ENCODE peak calls at places on chromosome 10, in four cellular contexts. L is activated T-cell treated with anti-CD3 and anti-CD28 coated beads for 1 hour, V is progenitor cell of endocrine pancreas, U is left ventricle myocardium inferior. R is an unnamed sample.

GRCh38 chr10:65754112-65754511 is 1171.7 kb upstream of the LRRTM3 start:
- DNase-seq in V (no peak), L (no peak), U (no peak), R (no peak)

GRCh38 chr10:60883187-60883586 is 60.8 kb downstream of the RHOBTB1 start:
- DNase-seq in L (no peak), U (no peak), V (no peak), R (no peak)

GRCh38 chr10:72009430-72010081 is 45.4 kb downstream of the CHST3 start:
- DNase-seq in L (no peak), U (peak), V (no peak), R (no peak)

GRCh38 chr10:80988755-80989154 is 451.1 kb downstream of the SH2D4B start:
- DNase-seq in U (no peak), L (no peak), V (no peak), R (no peak)

GRCh38 chr10:103748020-103748419 is 107.4 kb downstream of the SH3PXD2A start:
- DNase-seq in U (no peak), L (no peak), V (no peak), R (no peak)

GRCh38 chr10:116892873-116893685 is 43.8 kb downstream of the ENO4 start:
- DNase-seq in L (no peak), U (no peak), V (no peak), R (no peak)

GRCh38 chr10:85645097-85645496 is 721.5 kb downstream of the GRID1 start:
- DNase-seq in U (no peak), L (no peak), V (no peak), R (no peak)

GRCh38 chr10:124632064-124632531 is 112.1 kb downstream of the FAM53B start:
- DNase-seq in U (peak), L (peak), V (no peak), R (peak)

GRCh38 chr10:130804778-130805634 is 506.5 kb downstream of the TCERG1L start:
- DNase-seq in V (no peak), L (no peak), U (no peak), R (no peak)

GRCh38 chr10:122112625-122113160 is 123.7 kb downstream of the TACC2 start:
- DNase-seq in V (peak), U (peak), L (no peak), R (no peak)

GRCh38 chr10:30070001-30070759 is 10.8 kb upstream of the JCAD start:
- DNase-seq in U (no peak), L (no peak), V (no peak), R (no peak)

GRCh38 chr10:96632974-96633373 is 46.2 kb upstream of the TM9SF3 start:
- DNase-seq in L (no peak), V (no peak), U (no peak), R (no peak)

GRCh38 chr10:24277771-24278518 is 69.0 kb downstream of the KIAA1217 start:
- DNase-seq in V (no peak), U (peak), L (no peak), R (no peak)

GRCh38 chr10:74178042-74178791 is 27.2 kb downstream of the ADK start:
- DNase-seq in V (no peak), L (no peak), U (no peak), R (no peak)

GRCh38 chr10:5645375-5645774 is 21.0 kb downstream of the ASB13 start:
- DNase-seq in U (peak), V (no peak), L (no peak), R (no peak)

GRCh38 chr10:77531441-77532001 is 106.1 kb downstream of the KCNMA1 start:
- DNase-seq in L (no peak), V (no peak), U (no peak), R (no peak)

GRCh38 chr10:48625013-48625412 is 20.1 kb upstream of the ARHGAP22 start:
- DNase-seq in L (no peak), U (no peak), V (no peak), R (no peak)

GRCh38 chr10:124648738-124649137 is 95.4 kb downstream of the FAM53B start:
- DNase-seq in U (peak), V (no peak), L (peak), R (peak)

GRCh38 chr10:8430321-8430720 is 375.8 kb downstream of the GATA3 start:
- DNase-seq in U (no peak), V (no peak), L (no peak), R (no peak)

GRCh38 chr10:35416628-35417625 is 80.6 kb downstream of the CCNY start:
- DNase-seq in L (no peak), U (no peak), V (no peak), R (no peak)

GRCh38 chr10:94122247-94122646 is 128.5 kb downstream of the PLCE1 start:
- DNase-seq in L (no peak), U (no peak), V (no peak), R (no peak)

GRCh38 chr10:43292745-43293676 is 26.1 kb upstream of the RASGEF1A start:
- DNase-seq in U (no peak), L (peak), V (peak), R (no peak)

GRCh38 chr10:30185916-30186315 is 126.5 kb upstream of the JCAD start:
- DNase-seq in L (no peak), U (no peak), V (no peak), R (no peak)